ENCODE peak calls at places on chromosomes 4 and X, in ten cellular contexts. Y is RWPE1; R is psoas muscle; N is endodermal cell; B is cardiac muscle cell; V is MM.1S; A is heart right ventricle; O is upper lobe of right lung; Q is naive thymus-derived CD4-positive, alpha-beta T cell; G is GM23338. K is an unnamed sample.

GRCh38 chrX:617401-617800 is 13.2 kb upstream of the SHOX start:
- DNase-seq in Q (no peak), G (no peak), Y (no peak), O (no peak), A (no peak), B (no peak), N (peak; percentile 24), R (no peak), V (no peak), K (no peak)

GRCh38 chrX:16643160-16643559 is 6.8 kb upstream of the S100G start:
- DNase-seq in G (peak; percentile 21), N (peak; percentile 24), Q (no peak), R (no peak), V (no peak), B (no peak), Y (peak; percentile 9), O (no peak), A (no peak), K (no peak)

GRCh38 chrX:20743054-20743453 is 476.3 kb upstream of the RPS6KA3 start:
- DNase-seq in A (no peak), V (no peak), B (no peak), O (no peak), G (no peak), Q (no peak), R (no peak), N (no peak), Y (no peak), K (no peak)

GRCh38 chr4:149292422-149293055 is 523.1 kb downstream of the IQCM start:
- DNase-seq in O (no peak), R (peak; percentile 10), B (no peak), Q (no peak), G (no peak), V (no peak), Y (no peak), N (no peak), A (peak; percentile 53), K (no peak)

GRCh38 chrX:8288590-8288989 is 117.5 kb upstream of the VCX2 start:
- DNase-seq in A (no peak), N (no peak), Q (no peak), V (no peak), G (no peak), B (no peak), R (no peak), O (no peak), Y (peak; percentile 4), K (no peak)

GRCh38 chr4:40280586-40280985 is 54.5 kb upstream of the CHRNA9 start:
- DNase-seq in O (no peak), R (no peak), Y (no peak), V (no peak), G (no peak), A (no peak), N (no peak), B (no peak), Q (no peak), K (no peak)

GRCh38 chr4:135604531-135604930 is 1402.9 kb upstream of the PABPC4L start:
- DNase-seq in B (no peak), Q (no peak), G (no peak), V (no peak), O (no peak), N (no peak), Y (no peak), A (no peak), R (no peak), K (no peak)

GRCh38 chrX:24294619-24295018 is 19.2 kb downstream of the SUPT20HL2 start:
- DNase-seq in B (peak; percentile 61), Y (no peak), A (no peak), O (no peak), V (no peak), N (peak; percentile 90), G (peak; percentile 77), Q (peak; percentile 21), R (no peak), K (no peak)

GRCh38 chr4:150773032-150773431 is 191.1 kb downstream of the MAB21L2 start:
- DNase-seq in R (no peak), O (no peak), A (no peak), G (no peak), B (no peak), Q (no peak), V (no peak), N (no peak), Y (no peak), K (no peak)

GRCh38 chr4:150771374-150771773 is 189.4 kb downstream of the MAB21L2 start:
- DNase-seq in G (no peak), B (no peak), N (no peak), O (no peak), Q (no peak), Y (no peak), A (no peak), R (no peak), V (no peak), K (no peak)

GRCh38 chr4:150769235-150769634 is 187.3 kb downstream of the MAB21L2 start:
- DNase-seq in V (no peak), O (no peak), G (no peak), Y (peak; percentile 41), B (no peak), R (no peak), A (no peak), Q (no peak), N (no peak), K (no peak)

GRCh38 chr4:150768492-150768891 is 186.5 kb downstream of the MAB21L2 start:
- DNase-seq in V (no peak), N (no peak), R (no peak), Y (no peak), B (no peak), A (no peak), Q (no peak), O (no peak), G (no peak), K (no peak)

DNA sequence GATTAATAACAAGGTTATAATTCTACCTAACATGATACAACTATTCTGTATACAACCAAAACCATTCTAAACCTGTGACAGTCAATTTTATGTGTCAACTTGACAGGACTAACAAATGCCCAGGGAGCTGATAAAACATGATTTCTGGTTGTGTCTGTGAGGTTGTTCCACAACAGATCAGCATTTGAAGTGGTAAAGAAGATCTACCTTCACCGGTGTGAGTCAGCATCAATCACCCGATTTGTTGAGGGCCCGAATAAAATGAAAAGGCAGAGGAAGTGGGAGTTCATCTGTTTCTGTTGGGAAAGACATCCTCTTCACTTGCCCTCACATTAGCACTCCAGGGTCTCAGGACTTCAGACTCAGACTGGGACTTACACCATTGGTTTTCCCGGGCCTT is 187.9 kb downstream of the MAB21L2 start:
- DNase-seq in Y (peak; percentile 13), G (no peak), N (no peak), Q (no peak), R (no peak), B (no peak), O (no peak), V (no peak), A (no peak), K (no peak)
- H3K27ac ChIP-seq in Y (no peak overlapping the region), G (no peak overlapping the region), N (no peak overlapping the region), Q (no peak overlapping the region), R (no peak overlapping the region), B (no peak overlapping the region), O (no peak overlapping the region), V (no peak overlapping the region), A (no peak overlapping the region), K (no peak overlapping the region)

GRCh38 chrX:151818828-151819227 is 84.3 kb downstream of the CNGA2 start:
- DNase-seq in Y (no peak), Q (no peak), B (no peak), O (no peak), R (no peak), N (no peak), A (no peak), V (no peak), G (no peak), K (no peak)

GRCh38 chrX:151825927-151826471 is 86.7 kb upstream of the MAGEA4 start:
- DNase-seq in G (peak; percentile 0), V (no peak), Q (no peak), Y (peak; percentile 51), N (no peak), R (peak; percentile 27), O (no peak), B (no peak), A (no peak), K (no peak)

GRCh38 chrX:151816914-151817313 is 82.4 kb downstream of the CNGA2 start:
- DNase-seq in B (no peak), Q (no peak), Y (no peak), O (no peak), R (no peak), V (no peak), N (no peak), A (no peak), G (no peak), K (no peak)

GRCh38 chrX:151815461-151815860 is 80.9 kb downstream of the CNGA2 start:
- DNase-seq in Q (no peak), Y (no peak), V (no peak), O (no peak), G (no peak), R (no peak), N (no peak), B (no peak), A (no peak), K (no peak)

DNA sequence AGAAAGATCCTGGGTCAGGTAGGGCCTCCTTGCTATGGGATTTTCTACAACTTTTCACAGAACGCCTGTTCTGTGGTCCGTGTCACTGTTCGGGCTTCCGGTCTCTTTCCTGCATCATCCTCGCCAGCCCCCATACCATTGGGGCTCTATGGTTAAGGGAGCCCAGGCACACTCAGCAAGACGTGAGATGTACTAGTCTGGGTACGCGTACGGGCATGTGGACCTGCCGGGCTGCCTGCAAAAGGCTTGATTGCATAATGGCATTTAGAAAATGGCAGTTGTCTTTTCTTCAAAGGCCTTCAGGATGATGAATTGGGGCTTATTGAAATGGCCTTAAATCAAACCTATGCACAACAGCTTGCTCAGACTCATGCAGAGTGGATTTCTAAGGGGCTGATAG is 86.7 kb downstream of the CNGA2 start:
- DNase-seq in V (no peak), R (no peak), Y (no peak), N (no peak), Q (no peak), G (no peak), A (no peak), O (no peak), B (no peak), K (no peak)
- H3K27ac ChIP-seq in V (no peak overlapping the region), R (no peak overlapping the region), Y (peak overlapping the region; percentile 50), N (no peak overlapping the region), Q (no peak overlapping the region), G (no peak overlapping the region), A (no peak overlapping the region), O (no peak overlapping the region), B (no peak overlapping the region), K (no peak overlapping the region)

GRCh38 chrX:65705439-65705838 is 38.0 kb downstream of the MSN start:
- DNase-seq in V (peak; percentile 70), A (no peak), N (no peak), B (no peak), Y (no peak), O (no peak), Q (no peak), R (no peak), G (no peak), K (no peak)

GRCh38 chrX:65706041-65706828 is 38.8 kb downstream of the MSN start:
- DNase-seq in Y (peak; percentile 53), B (peak; percentile 9), Q (peak; percentile 46), A (peak; percentile 59), O (no peak), R (peak; percentile 54), N (peak; percentile 61), V (no peak), G (no peak), K (no peak)

GRCh38 chrX:65707153-65707552 is 39.7 kb downstream of the MSN start:
- DNase-seq in Q (no peak), A (no peak), R (no peak), G (no peak), O (no peak), V (no peak), N (peak; percentile 43), Y (no peak), B (no peak), K (no peak)

GRCh38 chrX:65697915-65698796 is 30.7 kb downstream of the MSN start:
- DNase-seq in V (peak; percentile 79), Q (peak; percentile 67), R (peak; percentile 37), Y (no peak), B (no peak), A (peak; percentile 61), O (peak; percentile 82), G (peak; percentile 15), N (no peak), K (peak; percentile 71)

GRCh38 chrX:65702956-65703355 is 35.5 kb downstream of the MSN start:
- DNase-seq in N (no peak), O (no peak), V (no peak), Q (no peak), A (no peak), Y (no peak), R (no peak), G (no peak), B (no peak), K (no peak)
- H3K27ac ChIP-seq in N (no peak overlapping the region), O (no peak overlapping the region), V (no peak overlapping the region), Q (peak overlapping the region; percentile 30), A (peak overlapping the region; percentile 82), Y (no peak overlapping the region), R (no peak overlapping the region), G (no peak overlapping the region), B (no peak overlapping the region), K (no peak overlapping the region)

DNA sequence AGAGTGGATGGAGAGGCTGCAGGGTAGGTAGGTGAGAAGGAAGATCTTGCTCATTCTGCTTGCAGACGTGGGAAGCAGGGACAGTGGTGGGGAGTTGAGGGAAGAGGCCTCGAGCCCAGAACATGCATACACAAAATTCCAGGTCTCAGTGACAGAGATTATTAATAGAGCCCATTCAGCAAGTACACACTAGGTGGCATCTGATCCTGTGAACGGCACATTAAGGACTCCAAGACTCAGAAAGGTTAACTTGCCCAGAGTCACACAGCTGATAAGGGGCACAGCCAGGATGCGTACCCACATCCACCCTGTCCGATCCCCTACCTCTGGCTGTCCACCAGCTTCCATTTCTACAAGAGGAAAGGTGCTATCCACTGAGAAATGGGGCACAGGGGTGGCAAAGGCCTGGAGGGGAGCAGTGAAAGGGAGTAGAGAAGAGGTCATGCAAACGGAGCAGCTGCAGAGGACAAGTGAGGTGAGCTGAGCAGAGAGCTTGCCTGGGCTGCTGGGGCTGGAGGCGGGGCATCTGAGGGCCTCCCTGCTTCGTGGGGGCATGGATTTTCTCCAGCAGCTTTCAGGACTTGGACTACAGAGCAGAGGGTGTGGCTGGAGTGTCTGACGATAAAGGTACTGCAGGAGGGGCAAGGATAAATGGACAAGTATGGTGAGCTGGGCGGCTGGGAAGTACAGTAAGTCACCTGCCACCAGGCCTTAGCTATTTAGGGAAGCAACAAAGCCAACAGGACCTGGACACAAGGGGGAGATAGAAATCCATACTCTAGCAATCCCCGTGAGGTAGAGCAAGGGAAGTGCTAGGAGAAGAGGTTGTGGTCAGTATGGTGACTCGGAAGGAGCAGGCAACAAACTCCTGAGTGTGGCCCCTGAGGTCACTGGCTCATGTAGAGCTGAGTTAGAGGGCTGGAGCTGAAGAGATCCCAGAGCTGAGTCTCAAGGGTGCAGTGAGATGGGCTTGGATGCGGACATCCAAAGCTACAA is 11.2 kb downstream of the IDS start:
- DNase-seq in R (no peak), G (peak; percentile 11), B (peak; percentile 18), O (no peak), N (peak; percentile 24), Q (no peak), Y (no peak), V (no peak), A (peak; percentile 41), K (no peak)
- H3K27ac ChIP-seq in R (peak overlapping the region; percentile 58), G (no peak overlapping the region), B (no peak overlapping the region), O (no peak overlapping the region), N (no peak overlapping the region), Q (no peak overlapping the region), Y (no peak overlapping the region), V (no peak overlapping the region), A (peak overlapping the region; percentile 40), K (no peak overlapping the region)